ENCODE peak calls at places on chromosomes 7 and 10, in four cellular contexts. I, H, U and W are unnamed samples.

GRCh38 chr10:72328829-72329204 is 25.9 kb downstream of the DNAJB12 start:
- DNase-seq in I (no peak), H (no peak), U (no peak), W (no peak)

GRCh38 chr10:11931038-11931437 is 107.9 kb downstream of the PROSER2 start:
- DNase-seq in I (no peak), H (no peak), U (no peak), W (no peak)

GRCh38 chr10:99906470-99906869 is 103.3 kb downstream of the DNMBP start:
- DNase-seq in I (peak), H (peak), U (peak), W (no peak)

GRCh38 chr10:784377-784758 is 94.9 kb upstream of the DIP2C start:
- DNase-seq in I (no peak), H (no peak), U (no peak), W (peak)

GRCh38 chr7:102175423-102176170 is 111.1 kb upstream of the SH2B2 start:
- DNase-seq in I (no peak), H (no peak), U (no peak), W (no peak)

GRCh38 chr7:134527979-134528371 is 608 bp downstream of the AKR1B10 start:
- DNase-seq in I (no peak), H (peak), U (no peak), W (no peak)

GRCh38 chr10:70255329-70256299 is 22.4 kb upstream of the PPA1 start:
- DNase-seq in I (no peak), H (no peak), U (no peak), W (no peak)

GRCh38 chr7:96996111-96996936 is 9.0 kb upstream of the DLX6 start:
- DNase-seq in I (no peak), H (no peak), U (no peak), W (no peak)

GRCh38 chr10:132636358-132636757 is 98.8 kb downstream of the INPP5A start:
- DNase-seq in I (no peak), H (no peak), U (no peak), W (no peak)

GRCh38 chr10:55627526-55628170 is 733.4 kb downstream of the ZWINT start:
- DNase-seq in I (no peak), H (no peak), U (no peak), W (peak)

GRCh38 chr7:76358053-76358477 is 726 bp downstream of the YWHAG start:
- DNase-seq in I (peak), H (peak), U (no peak), W (peak)

GRCh38 chr7:33558961-33559710 is 346.2 kb upstream of the BMPER start:
- DNase-seq in I (no peak), H (no peak), U (no peak), W (no peak)

GRCh38 chr7:19747740-19748339 is 25.6 kb downstream of the TMEM196 start:
- DNase-seq in I (peak), H (peak), U (peak), W (peak)

GRCh38 chr7:119271147-119271779 is 1001.7 kb upstream of the KCND2 start:
- DNase-seq in I (no peak), H (no peak), U (no peak), W (no peak)

GRCh38 chr10:33453081-33453850 is 118.8 kb upstream of the NRP1 start:
- DNase-seq in I (no peak), H (peak), U (no peak), W (no peak)

GRCh38 chr10:91378061-91378460 is 32.1 kb upstream of the HECTD2 start:
- DNase-seq in I (no peak), H (peak), U (no peak), W (no peak)

GRCh38 chr10:12419279-12419847 is 70.0 kb downstream of the CAMK1D start:
- DNase-seq in I (peak), H (peak), U (no peak), W (no peak)

GRCh38 chr10:99329238-99329890 is at the start of gene CNNM1:
- DNase-seq in I (peak), H (no peak), U (no peak), W (no peak)

GRCh38 chr10:100886946-100887345 is 25.8 kb upstream of the SLF2 start:
- DNase-seq in I (no peak), H (no peak), U (no peak), W (no peak)

GRCh38 chr7:155754165-155754564 is 58.1 kb downstream of the SHH start:
- DNase-seq in I (no peak), H (no peak), U (no peak), W (no peak)

GRCh38 chr10:124646483-124647352 is 97.5 kb downstream of the FAM53B start:
- DNase-seq in I (peak), H (peak), U (peak), W (no peak)

GRCh38 chr10:133230023-133230319 is at the start of gene UTF1:
- DNase-seq in I (no peak), H (no peak), U (peak), W (peak)

GRCh38 chr10:63622097-63622496 is 100.9 kb downstream of the REEP3 start:
- DNase-seq in I (no peak), H (no peak), U (no peak), W (no peak)

GRCh38 chr7:99831595-99831994 is 3.8 kb downstream of the CYP3A43 start:
- DNase-seq in I (no peak), H (no peak), U (no peak), W (no peak)

GRCh38 chr10:132170561-132171361 is 16.0 kb upstream of the DPYSL4 start:
- DNase-seq in I (no peak), H (no peak), U (no peak), W (no peak)

GRCh38 chr7:34011711-34012110 is 106.4 kb downstream of the BMPER start:
- DNase-seq in I (no peak), H (no peak), U (no peak), W (no peak)

GRCh38 chr10:2985729-2986232 is 81.6 kb upstream of the PFKP start:
- DNase-seq in I (peak), H (peak), U (no peak), W (no peak)

GRCh38 chr10:109892885-109893284 is 30.4 kb downstream of the XPNPEP1 start:
- DNase-seq in I (no peak), H (no peak), U (no peak), W (no peak)

GRCh38 chr7:29109815-29110385 is 36.4 kb downstream of the CPVL start:
- DNase-seq in I (no peak), H (no peak), U (no peak), W (no peak)

GRCh38 chr10:21284301-21284700 is 241.2 kb downstream of the SKIDA1 start:
- DNase-seq in I (no peak), H (no peak), U (no peak), W (no peak)

GRCh38 chr7:140005754-140006503 is 56.8 kb downstream of the PARP12 start:
- DNase-seq in I (peak), H (no peak), U (peak), W (peak)

GRCh38 chr10:86708783-86709778 is 40.8 kb downstream of the LDB3 start:
- DNase-seq in I (no peak), H (no peak), U (no peak), W (no peak)

GRCh38 chr10:98431016-98431415 is 15.7 kb downstream of the HPS1 start:
- DNase-seq in I (no peak), H (no peak), U (no peak), W (no peak)

GRCh38 chr10:59470570-59470969 is 108.2 kb upstream of the FAM13C start:
- DNase-seq in I (no peak), H (no peak), U (no peak), W (no peak)

GRCh38 chr10:102400598-102401321 is 5.3 kb downstream of the NFKB2 start:
- DNase-seq in I (no peak), H (no peak), U (no peak), W (no peak)

GRCh38 chr7:27146491-27147210 is 923 bp downstream of the HOXA6 start:
- DNase-seq in I (no peak), H (no peak), U (no peak), W (no peak)

GRCh38 chr7:130359276-130359857 is 14.8 kb downstream of the CPA5 start:
- DNase-seq in I (no peak), H (no peak), U (no peak), W (no peak)

GRCh38 chr10:102422586-102423129 is 2.0 kb downstream of the FBXL15 start:
- DNase-seq in I (peak), H (peak), U (peak), W (peak)

GRCh38 chr7:73811760-73812168 is 19.0 kb upstream of the CLDN4 start:
- DNase-seq in I (peak), H (peak), U (peak), W (peak)

GRCh38 chr7:150329331-150330106 is 6.2 kb upstream of the ACTR3C start:
- DNase-seq in I (no peak), H (no peak), U (peak), W (no peak)

GRCh38 chr10:93123766-93124165 is 50.1 kb downstream of the CYP26A1 start:
- DNase-seq in I (no peak), H (no peak), U (no peak), W (no peak)
- TF ChIP-seq BHLHE40 in I (no peak), H (no peak), U (no peak), W (no peak)

GRCh38 chr7:16904086-16904485 is 22.3 kb upstream of the AGR3 start:
- DNase-seq in I (no peak), H (no peak), U (no peak), W (no peak)

GRCh38 chr7:16908561-16908960 is 26.8 kb upstream of the AGR3 start:
- DNase-seq in I (no peak), H (no peak), U (no peak), W (no peak)

GRCh38 chr7:16900212-16900768 is 18.5 kb upstream of the AGR3 start:
- DNase-seq in I (no peak), H (no peak), U (no peak), W (no peak)

DNA sequence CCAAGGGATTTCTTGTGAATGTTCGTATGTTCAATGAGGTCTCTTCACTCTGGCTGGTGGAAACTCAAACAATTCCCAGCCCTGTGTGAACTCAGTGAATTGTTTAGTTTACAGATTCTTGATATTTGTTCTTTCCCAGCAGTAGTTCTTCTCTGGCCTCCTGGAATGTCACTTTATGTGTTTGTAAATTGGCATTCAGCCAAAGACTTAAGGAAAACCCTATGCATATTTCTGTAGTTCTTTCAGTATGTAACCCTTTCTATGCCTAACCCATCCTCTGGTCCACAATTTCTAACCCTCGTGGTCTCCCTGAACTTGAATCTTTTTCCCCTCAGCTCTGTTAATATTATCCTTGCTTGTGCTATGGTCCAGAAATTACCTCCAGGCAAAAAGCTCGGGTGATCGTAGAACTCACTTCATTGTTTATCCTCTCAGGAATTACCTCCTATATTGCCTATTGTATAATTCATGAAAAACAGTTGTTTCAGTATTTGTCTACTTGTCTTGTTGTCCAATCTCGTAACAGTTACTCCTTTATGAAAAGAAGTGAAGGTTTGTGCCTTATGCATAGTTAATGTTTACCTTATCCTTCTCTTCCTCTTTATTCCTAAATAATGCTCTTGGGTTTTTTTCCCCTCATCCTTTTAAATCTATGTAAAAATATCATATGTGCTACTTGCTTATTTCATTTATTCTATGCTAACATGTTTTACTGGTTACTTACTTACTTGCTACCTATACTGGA is 23.7 kb upstream of the AGR3 start:
- DNase-seq in I (peak), H (peak), U (no peak), W (no peak)
- TF ChIP-seq BHLHE40 in I (no peak), H (no peak), U (no peak), W (no peak)

GRCh38 chr10:116041948-116042347 is 231.1 kb downstream of the GFRA1 start:
- DNase-seq in I (no peak), H (no peak), U (no peak), W (no peak)
- TF ChIP-seq BHLHE40 in I (no peak), H (no peak), U (no peak), W (no peak)

DNA sequence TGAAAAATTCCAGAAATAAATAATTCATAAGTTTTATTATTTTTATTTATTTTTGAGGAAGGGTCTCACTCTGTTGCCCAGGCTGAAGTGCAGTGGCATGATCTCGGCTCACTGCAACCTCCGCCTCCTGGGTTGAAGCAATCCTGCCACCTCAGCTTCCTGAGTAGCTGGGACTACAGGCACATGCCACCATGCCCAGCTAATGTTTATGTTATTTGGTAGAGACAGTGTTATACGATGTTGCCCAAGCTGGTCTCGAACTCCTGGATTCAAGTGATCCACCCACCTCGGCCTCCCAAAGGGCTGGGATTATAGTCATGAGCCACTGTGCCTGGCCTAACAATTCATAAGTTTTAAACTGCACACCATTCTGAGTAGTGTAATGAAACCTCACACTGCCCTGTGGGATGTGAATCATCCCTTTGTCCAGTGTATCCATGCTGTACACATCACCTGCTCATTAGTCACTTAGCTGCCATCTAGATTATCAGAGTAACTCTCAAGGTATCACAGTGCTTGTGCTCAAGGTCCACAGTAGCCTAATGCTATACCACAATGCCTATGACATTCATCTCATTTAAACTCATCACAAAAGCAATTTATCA is 17.9 kb downstream of the RTKN2 start:
- DNase-seq in I (peak), H (peak), U (no peak), W (no peak)
- TF ChIP-seq BHLHE40 in I (no peak), H (peak), U (no peak), W (no peak)